ENCODE peak calls at places on chromosome 15, in seven cellular contexts. J, W, H, U, F, Y and Q are unnamed samples.

GRCh38 chr15:48828906-48829305 is 18.0 kb upstream of the CEP152 start:
- DNase-seq in J (no peak), W (no peak), H (no peak), U (no peak), F (no peak), Y (no peak), Q (no peak)

GRCh38 chr15:95840004-95840403 is 490.5 kb upstream of the NR2F2 start:
- DNase-seq in J (no peak), W (peak; percentile 2), H (peak; percentile 57), U (peak; percentile 70), F (peak; percentile 81), Y (no peak), Q (no peak)

GRCh38 chr15:22226034-22226790 is 145.9 kb downstream of the OR4M2 start:
- DNase-seq in J (no peak), W (no peak), H (no peak), U (no peak), F (peak; percentile 12), Y (no peak), Q (no peak)

GRCh38 chr15:25054943-25055342 is 100.2 kb downstream of the SNRPN start:
- DNase-seq in J (no peak), W (no peak), H (no peak), U (no peak), F (no peak), Y (no peak), Q (no peak)

GRCh38 chr15:67195305-67195704 is 59.2 kb downstream of the AAGAB start:
- DNase-seq in J (peak; percentile 4), W (no peak), H (no peak), U (no peak), F (no peak), Y (no peak), Q (no peak)

GRCh38 chr15:61537337-61537736 is 308.2 kb upstream of the RORA start:
- DNase-seq in J (no peak), W (no peak), H (no peak), U (no peak), F (no peak), Y (no peak), Q (no peak)

GRCh38 chr15:33278816-33279612 is 31.8 kb upstream of the RYR3 start:
- DNase-seq in J (no peak), W (peak; percentile 48), H (peak; percentile 75), U (peak; percentile 86), F (no peak), Y (peak; percentile 85), Q (peak; percentile 20)

GRCh38 chr15:69727257-69727924 is 274.8 kb downstream of the RPLP1 start:
- DNase-seq in J (no peak), W (peak; percentile 14), H (no peak), U (no peak), F (no peak), Y (no peak), Q (no peak)

GRCh38 chr15:58374147-58374546 is 57.6 kb upstream of the LIPC start:
- DNase-seq in J (no peak), W (no peak), H (no peak), U (no peak), F (no peak), Y (no peak), Q (no peak)

GRCh38 chr15:61822511-61822910 is 237.7 kb downstream of the VPS13C start:
- DNase-seq in J (no peak), W (no peak), H (no peak), U (no peak), F (no peak), Y (no peak), Q (no peak)

GRCh38 chr15:63054281-63054683 is 11.7 kb downstream of the TPM1 start:
- DNase-seq in J (no peak), W (no peak), H (no peak), U (no peak), F (no peak), Y (no peak), Q (no peak)

GRCh38 chr15:47725924-47726323 is 8.6 kb downstream of the SEMA6D start:
- DNase-seq in J (no peak), W (no peak), H (no peak), U (no peak), F (no peak), Y (no peak), Q (no peak)

GRCh38 chr15:85005319-85005718 is 23.7 kb downstream of the PDE8A start:
- DNase-seq in J (no peak), W (no peak), H (no peak), U (no peak), F (no peak), Y (no peak), Q (no peak)
- TF ChIP-seq CTCF in J (no peak), W (no peak), H (peak; percentile 24), U (peak; percentile 71), F (no peak), Y (no peak), Q (no peak)

GRCh38 chr15:77529394-77530159 is 103.1 kb downstream of the LINGO1 start:
- DNase-seq in J (no peak), W (no peak), H (no peak), U (no peak), F (peak; percentile 32), Y (no peak), Q (no peak)

GRCh38 chr15:77527164-77527778 is 105.4 kb downstream of the LINGO1 start:
- DNase-seq in J (no peak), W (no peak), H (no peak), U (no peak), F (peak; percentile 53), Y (no peak), Q (peak; percentile 59)

GRCh38 chr15:77528968-77529319 is 103.8 kb downstream of the LINGO1 start:
- DNase-seq in J (no peak), W (no peak), H (no peak), U (no peak), F (peak; percentile 41), Y (no peak), Q (no peak)

GRCh38 chr15:77527831-77528231 is 104.9 kb downstream of the LINGO1 start:
- DNase-seq in J (no peak), W (no peak), H (no peak), U (no peak), F (peak; percentile 50), Y (no peak), Q (no peak)

DNA sequence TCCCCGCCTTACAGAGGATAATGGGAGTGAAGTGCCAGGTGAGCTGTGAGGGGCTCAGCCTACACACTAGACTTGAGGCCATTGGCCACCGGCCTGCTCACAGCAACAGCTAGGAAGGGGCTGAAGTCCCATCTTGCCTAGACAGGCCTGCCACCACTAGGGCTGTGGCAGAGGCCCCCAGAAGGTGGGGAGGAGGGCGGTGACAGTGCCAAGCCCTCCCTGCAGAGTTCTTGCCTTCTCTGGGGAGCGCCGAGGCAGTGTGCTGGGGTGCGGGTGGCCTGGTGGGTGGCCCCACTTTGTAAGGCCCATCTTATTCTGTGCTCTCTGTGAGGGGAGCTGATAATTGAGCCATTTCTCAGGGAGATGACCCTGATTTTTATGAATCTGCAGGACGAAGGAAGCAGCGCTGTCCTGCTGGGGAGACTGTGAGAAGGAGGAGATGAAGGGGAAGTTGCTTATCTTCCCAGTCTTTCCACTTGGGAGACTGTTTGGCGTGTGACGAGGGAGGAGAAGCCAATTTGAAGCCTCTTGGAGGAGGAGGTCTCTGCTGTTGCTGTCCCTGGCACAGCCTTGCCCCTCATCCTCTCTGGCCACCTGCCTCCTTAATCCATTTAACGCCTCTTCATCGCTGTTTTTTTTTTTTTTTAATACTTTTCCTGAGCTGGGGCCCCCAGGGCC is 104.3 kb downstream of the LINGO1 start:
- DNase-seq in J (no peak), W (no peak), H (no peak), U (no peak), F (peak; percentile 40), Y (no peak), Q (no peak)
- TF ChIP-seq CTCF in J (no peak), W (no peak), H (no peak), U (no peak), F (no peak), Y (no peak), Q (no peak)

GRCh38 chr15:89034305-89034704 is 54.0 kb upstream of the ABHD2 start:
- DNase-seq in J (no peak), W (no peak), H (no peak), U (no peak), F (no peak), Y (peak; percentile 41), Q (no peak)
- TF ChIP-seq CTCF in J (peak; percentile 46), W (no peak), H (peak; percentile 56), U (peak; percentile 66), F (no peak), Y (peak; percentile 58), Q (peak; percentile 18)

GRCh38 chr15:78907577-78907976 is 34.9 kb downstream of the MORF4L1 start:
- DNase-seq in J (no peak), W (no peak), H (no peak), U (no peak), F (no peak), Y (no peak), Q (no peak)
- TF ChIP-seq CTCF in J (peak; percentile 53), W (peak; percentile 4), H (peak; percentile 29), U (peak; percentile 62), F (no peak), Y (peak; percentile 32), Q (no peak)

GRCh38 chr15:81060470-81060869 is 59.7 kb downstream of the TLNRD1 start:
- DNase-seq in J (no peak), W (no peak), H (no peak), U (no peak), F (no peak), Y (no peak), Q (no peak)

GRCh38 chr15:81056276-81056675 is 55.6 kb downstream of the TLNRD1 start:
- DNase-seq in J (no peak), W (no peak), H (no peak), U (no peak), F (no peak), Y (no peak), Q (no peak)

GRCh38 chr15:81064253-81064652 is 63.5 kb downstream of the TLNRD1 start:
- DNase-seq in J (no peak), W (no peak), H (no peak), U (no peak), F (no peak), Y (no peak), Q (no peak)

GRCh38 chr15:81062937-81063336 is 62.2 kb downstream of the TLNRD1 start:
- DNase-seq in J (no peak), W (no peak), H (no peak), U (no peak), F (no peak), Y (no peak), Q (no peak)

GRCh38 chr15:81061490-81062235 is 60.9 kb downstream of the TLNRD1 start:
- DNase-seq in J (no peak), W (no peak), H (no peak), U (peak; percentile 25), F (no peak), Y (no peak), Q (no peak)
- TF ChIP-seq CTCF in J (no peak), W (no peak), H (no peak), U (no peak), F (no peak), Y (no peak), Q (no peak)